ENCODE peak calls at places on chromosome 5, in five cellular contexts. One of them, this sample, is unnamed.

GRCh38 chr5:142109356-142110045 is 922 bp downstream of the NDFIP1 start:
- DNase-seq in tibial artery: peak; percentile 25
- DNase-seq in AG09319: no peak
- DNase-seq in sciatic nerve: no peak
- DNase-seq in HTR-8/SVneo: no peak
- DNase-seq in this sample: no peak

GRCh38 chr5:10689391-10690081 is 71.5 kb downstream of the DAP start:
- DNase-seq in tibial artery: no peak
- DNase-seq in sciatic nerve: no peak
- DNase-seq in HTR-8/SVneo: peak; percentile 58
- DNase-seq in AG09319: no peak
- DNase-seq in this sample: no peak

GRCh38 chr5:30100148-30100547 is 1093.3 kb upstream of the CDH6 start:
- DNase-seq in tibial artery: no peak
- DNase-seq in sciatic nerve: no peak
- DNase-seq in AG09319: no peak
- DNase-seq in HTR-8/SVneo: peak; percentile 7
- DNase-seq in this sample: no peak

GRCh38 chr5:155753943-155754581 is 572.9 kb upstream of the SGCD start:
- DNase-seq in tibial artery: no peak
- DNase-seq in AG09319: no peak
- DNase-seq in sciatic nerve: no peak
- DNase-seq in HTR-8/SVneo: no peak
- DNase-seq in this sample: no peak

GRCh38 chr5:168340487-168340886 is 49.0 kb downstream of the WWC1 start:
- DNase-seq in sciatic nerve: no peak
- DNase-seq in HTR-8/SVneo: no peak
- DNase-seq in AG09319: no peak
- DNase-seq in tibial artery: no peak
- DNase-seq in this sample: no peak

GRCh38 chr5:147935032-147935431 is 28.7 kb upstream of the C5orf46 start:
- DNase-seq in AG09319: no peak
- DNase-seq in HTR-8/SVneo: peak; percentile 7
- DNase-seq in sciatic nerve: no peak
- DNase-seq in tibial artery: no peak
- DNase-seq in this sample: no peak

GRCh38 chr5:61330341-61330878 is 1.6 kb upstream of the ZSWIM6 start:
- DNase-seq in sciatic nerve: peak; percentile 65
- DNase-seq in AG09319: no peak
- DNase-seq in tibial artery: peak; percentile 38
- DNase-seq in HTR-8/SVneo: no peak
- DNase-seq in this sample: peak; percentile 64

GRCh38 chr5:68396722-68397121 is 181.2 kb downstream of the PIK3R1 start:
- DNase-seq in AG09319: no peak
- DNase-seq in tibial artery: no peak
- DNase-seq in HTR-8/SVneo: no peak
- DNase-seq in sciatic nerve: no peak
- DNase-seq in this sample: no peak

GRCh38 chr5:147310059-147310704 is 75.4 kb downstream of the STK32A start:
- DNase-seq in AG09319: no peak
- DNase-seq in tibial artery: peak; percentile 67
- DNase-seq in sciatic nerve: peak; percentile 57
- DNase-seq in HTR-8/SVneo: peak; percentile 57
- DNase-seq in this sample: peak; percentile 62